ENCODE peak calls at places on chromosome 11, in four cellular contexts. One of them, this sample, is unnamed.

GRCh38 chr11:74948546-74948897 is 369 bp downstream of the XRRA1 start:
- DNase-seq in nephron progenitor cell: no peak
- DNase-seq in stimulated activated CD4-positive, alpha-beta T cell treated with anti-CD3 and anti-CD28 coated beads, Interleukin-2, amount 100 ng/mL, for 48 hours: no peak
- DNase-seq in choroid plexus epithelial cell: peak
- DNase-seq in this sample: peak

GRCh38 chr11:3102641-3102921 is 45.4 kb upstream of the CARS1 start:
- DNase-seq in nephron progenitor cell: no peak
- DNase-seq in stimulated activated CD4-positive, alpha-beta T cell treated with anti-CD3 and anti-CD28 coated beads, Interleukin-2, amount 100 ng/mL, for 48 hours: no peak
- DNase-seq in choroid plexus epithelial cell: no peak
- DNase-seq in this sample: no peak

GRCh38 chr11:121936375-121936774 is 179.6 kb downstream of the BLID start:
- DNase-seq in nephron progenitor cell: no peak
- DNase-seq in stimulated activated CD4-positive, alpha-beta T cell treated with anti-CD3 and anti-CD28 coated beads, Interleukin-2, amount 100 ng/mL, for 48 hours: no peak
- DNase-seq in choroid plexus epithelial cell: peak
- DNase-seq in this sample: no peak

GRCh38 chr11:19756675-19757475 is 44.2 kb downstream of the NAV2 start:
- DNase-seq in nephron progenitor cell: no peak
- DNase-seq in stimulated activated CD4-positive, alpha-beta T cell treated with anti-CD3 and anti-CD28 coated beads, Interleukin-2, amount 100 ng/mL, for 48 hours: no peak
- DNase-seq in choroid plexus epithelial cell: peak
- DNase-seq in this sample: no peak

GRCh38 chr11:78039391-78039918 is 16.4 kb upstream of the KCTD14 start:
- DNase-seq in nephron progenitor cell: no peak
- DNase-seq in stimulated activated CD4-positive, alpha-beta T cell treated with anti-CD3 and anti-CD28 coated beads, Interleukin-2, amount 100 ng/mL, for 48 hours: no peak
- DNase-seq in choroid plexus epithelial cell: no peak
- DNase-seq in this sample: no peak

GRCh38 chr11:69852051-69852450 is 32.8 kb upstream of the FGF3 start:
- DNase-seq in nephron progenitor cell: no peak
- DNase-seq in stimulated activated CD4-positive, alpha-beta T cell treated with anti-CD3 and anti-CD28 coated beads, Interleukin-2, amount 100 ng/mL, for 48 hours: no peak
- DNase-seq in choroid plexus epithelial cell: no peak
- DNase-seq in this sample: no peak

GRCh38 chr11:99911116-99911515 is 776.0 kb upstream of the ARHGAP42 start:
- DNase-seq in nephron progenitor cell: no peak
- DNase-seq in stimulated activated CD4-positive, alpha-beta T cell treated with anti-CD3 and anti-CD28 coated beads, Interleukin-2, amount 100 ng/mL, for 48 hours: no peak
- DNase-seq in choroid plexus epithelial cell: peak
- DNase-seq in this sample: no peak

GRCh38 chr11:15913261-15913660 is 443.1 kb downstream of the SOX6 start:
- DNase-seq in nephron progenitor cell: no peak
- DNase-seq in stimulated activated CD4-positive, alpha-beta T cell treated with anti-CD3 and anti-CD28 coated beads, Interleukin-2, amount 100 ng/mL, for 48 hours: no peak
- DNase-seq in choroid plexus epithelial cell: no peak
- DNase-seq in this sample: no peak

GRCh38 chr11:134275534-134276395 is at the start of gene GLB1L3:
- DNase-seq in nephron progenitor cell: peak
- DNase-seq in stimulated activated CD4-positive, alpha-beta T cell treated with anti-CD3 and anti-CD28 coated beads, Interleukin-2, amount 100 ng/mL, for 48 hours: peak
- DNase-seq in choroid plexus epithelial cell: peak
- DNase-seq in this sample: peak

GRCh38 chr11:128662960-128663359 is 30.9 kb upstream of the FLI1 start:
- DNase-seq in nephron progenitor cell: no peak
- DNase-seq in stimulated activated CD4-positive, alpha-beta T cell treated with anti-CD3 and anti-CD28 coated beads, Interleukin-2, amount 100 ng/mL, for 48 hours: no peak
- DNase-seq in choroid plexus epithelial cell: no peak
- DNase-seq in this sample: no peak

GRCh38 chr11:83764643-83765042 is 478.5 kb upstream of the CCDC90B start:
- DNase-seq in nephron progenitor cell: no peak
- DNase-seq in stimulated activated CD4-positive, alpha-beta T cell treated with anti-CD3 and anti-CD28 coated beads, Interleukin-2, amount 100 ng/mL, for 48 hours: no peak
- DNase-seq in choroid plexus epithelial cell: no peak
- DNase-seq in this sample: no peak

GRCh38 chr11:110251837-110252236 is 44.6 kb downstream of the RDX start:
- DNase-seq in nephron progenitor cell: no peak
- DNase-seq in stimulated activated CD4-positive, alpha-beta T cell treated with anti-CD3 and anti-CD28 coated beads, Interleukin-2, amount 100 ng/mL, for 48 hours: no peak
- DNase-seq in choroid plexus epithelial cell: peak
- DNase-seq in this sample: peak

GRCh38 chr11:107427569-107428180 is 29.9 kb downstream of the CWF19L2 start:
- DNase-seq in nephron progenitor cell: no peak
- DNase-seq in stimulated activated CD4-positive, alpha-beta T cell treated with anti-CD3 and anti-CD28 coated beads, Interleukin-2, amount 100 ng/mL, for 48 hours: no peak
- DNase-seq in choroid plexus epithelial cell: no peak
- DNase-seq in this sample: no peak

GRCh38 chr11:112321521-112322172 is 61.0 kb upstream of the PLET1 start:
- DNase-seq in nephron progenitor cell: no peak
- DNase-seq in stimulated activated CD4-positive, alpha-beta T cell treated with anti-CD3 and anti-CD28 coated beads, Interleukin-2, amount 100 ng/mL, for 48 hours: no peak
- DNase-seq in choroid plexus epithelial cell: peak
- DNase-seq in this sample: peak

GRCh38 chr11:120285256-120285655 is 39.8 kb upstream of the TLCD5 start:
- DNase-seq in nephron progenitor cell: no peak
- DNase-seq in stimulated activated CD4-positive, alpha-beta T cell treated with anti-CD3 and anti-CD28 coated beads, Interleukin-2, amount 100 ng/mL, for 48 hours: no peak
- DNase-seq in choroid plexus epithelial cell: no peak
- DNase-seq in this sample: peak

GRCh38 chr11:17703951-17704350 is 15.4 kb upstream of the MYOD1 start:
- DNase-seq in nephron progenitor cell: no peak
- DNase-seq in stimulated activated CD4-positive, alpha-beta T cell treated with anti-CD3 and anti-CD28 coated beads, Interleukin-2, amount 100 ng/mL, for 48 hours: no peak
- DNase-seq in choroid plexus epithelial cell: peak
- DNase-seq in this sample: no peak

GRCh38 chr11:111162306-111162705 is 83.2 kb upstream of the POU2AF2 start:
- DNase-seq in nephron progenitor cell: no peak
- DNase-seq in stimulated activated CD4-positive, alpha-beta T cell treated with anti-CD3 and anti-CD28 coated beads, Interleukin-2, amount 100 ng/mL, for 48 hours: no peak
- DNase-seq in choroid plexus epithelial cell: peak
- DNase-seq in this sample: peak

GRCh38 chr11:68321293-68322030 is 9.1 kb downstream of the LRP5 start:
- DNase-seq in nephron progenitor cell: no peak
- DNase-seq in stimulated activated CD4-positive, alpha-beta T cell treated with anti-CD3 and anti-CD28 coated beads, Interleukin-2, amount 100 ng/mL, for 48 hours: no peak
- DNase-seq in choroid plexus epithelial cell: no peak
- DNase-seq in this sample: no peak

GRCh38 chr11:118200497-118200896 is 24.1 kb upstream of the SCN2B start:
- DNase-seq in nephron progenitor cell: no peak
- DNase-seq in stimulated activated CD4-positive, alpha-beta T cell treated with anti-CD3 and anti-CD28 coated beads, Interleukin-2, amount 100 ng/mL, for 48 hours: no peak
- DNase-seq in choroid plexus epithelial cell: no peak
- DNase-seq in this sample: no peak

GRCh38 chr11:130451261-130452019 is 3.0 kb downstream of the ADAMTS15 start:
- DNase-seq in nephron progenitor cell: no peak
- DNase-seq in stimulated activated CD4-positive, alpha-beta T cell treated with anti-CD3 and anti-CD28 coated beads, Interleukin-2, amount 100 ng/mL, for 48 hours: no peak
- DNase-seq in choroid plexus epithelial cell: peak
- DNase-seq in this sample: peak

GRCh38 chr11:14248577-14248976 is 110.4 kb downstream of the RRAS2 start:
- DNase-seq in nephron progenitor cell: peak
- DNase-seq in stimulated activated CD4-positive, alpha-beta T cell treated with anti-CD3 and anti-CD28 coated beads, Interleukin-2, amount 100 ng/mL, for 48 hours: no peak
- DNase-seq in choroid plexus epithelial cell: no peak
- DNase-seq in this sample: no peak

GRCh38 chr11:113289341-113290187 is 24.8 kb upstream of the TTC12 start:
- DNase-seq in nephron progenitor cell: peak
- DNase-seq in stimulated activated CD4-positive, alpha-beta T cell treated with anti-CD3 and anti-CD28 coated beads, Interleukin-2, amount 100 ng/mL, for 48 hours: peak
- DNase-seq in choroid plexus epithelial cell: peak
- DNase-seq in this sample: peak

GRCh38 chr11:30244255-30244654 is 13.4 kb downstream of the FSHB start:
- DNase-seq in nephron progenitor cell: no peak
- DNase-seq in stimulated activated CD4-positive, alpha-beta T cell treated with anti-CD3 and anti-CD28 coated beads, Interleukin-2, amount 100 ng/mL, for 48 hours: no peak
- DNase-seq in choroid plexus epithelial cell: peak
- DNase-seq in this sample: peak

GRCh38 chr11:92332986-92333385 is 108.4 kb downstream of the FAT3 start:
- DNase-seq in nephron progenitor cell: no peak
- DNase-seq in stimulated activated CD4-positive, alpha-beta T cell treated with anti-CD3 and anti-CD28 coated beads, Interleukin-2, amount 100 ng/mL, for 48 hours: no peak
- DNase-seq in choroid plexus epithelial cell: peak
- DNase-seq in this sample: no peak

GRCh38 chr11:5620606-5621521 is 3.9 kb upstream of the TRIM34 start:
- DNase-seq in nephron progenitor cell: no peak
- DNase-seq in stimulated activated CD4-positive, alpha-beta T cell treated with anti-CD3 and anti-CD28 coated beads, Interleukin-2, amount 100 ng/mL, for 48 hours: no peak
- DNase-seq in choroid plexus epithelial cell: peak
- DNase-seq in this sample: peak

GRCh38 chr11:134857035-134857434 is 445.0 kb upstream of the B3GAT1 start:
- DNase-seq in nephron progenitor cell: no peak
- DNase-seq in stimulated activated CD4-positive, alpha-beta T cell treated with anti-CD3 and anti-CD28 coated beads, Interleukin-2, amount 100 ng/mL, for 48 hours: no peak
- DNase-seq in choroid plexus epithelial cell: no peak
- DNase-seq in this sample: no peak

GRCh38 chr11:119424276-119424675 is 1.3 kb upstream of the THY1 start:
- DNase-seq in nephron progenitor cell: no peak
- DNase-seq in stimulated activated CD4-positive, alpha-beta T cell treated with anti-CD3 and anti-CD28 coated beads, Interleukin-2, amount 100 ng/mL, for 48 hours: no peak
- DNase-seq in choroid plexus epithelial cell: no peak
- DNase-seq in this sample: no peak

GRCh38 chr11:10673476-10674062 is 20.0 kb downstream of the IRAG1 start:
- DNase-seq in nephron progenitor cell: no peak
- DNase-seq in stimulated activated CD4-positive, alpha-beta T cell treated with anti-CD3 and anti-CD28 coated beads, Interleukin-2, amount 100 ng/mL, for 48 hours: no peak
- DNase-seq in choroid plexus epithelial cell: no peak
- DNase-seq in this sample: no peak

GRCh38 chr11:74418509-74418895 is 20.3 kb upstream of the PGM2L1 start:
- DNase-seq in nephron progenitor cell: no peak
- DNase-seq in stimulated activated CD4-positive, alpha-beta T cell treated with anti-CD3 and anti-CD28 coated beads, Interleukin-2, amount 100 ng/mL, for 48 hours: no peak
- DNase-seq in choroid plexus epithelial cell: peak
- DNase-seq in this sample: peak

GRCh38 chr11:94706211-94706610 is 61.9 kb upstream of the AMOTL1 start:
- DNase-seq in nephron progenitor cell: no peak
- DNase-seq in stimulated activated CD4-positive, alpha-beta T cell treated with anti-CD3 and anti-CD28 coated beads, Interleukin-2, amount 100 ng/mL, for 48 hours: no peak
- DNase-seq in choroid plexus epithelial cell: no peak
- DNase-seq in this sample: peak

GRCh38 chr11:92828576-92828975 is 140.9 kb upstream of the MTNR1B start:
- DNase-seq in nephron progenitor cell: peak
- DNase-seq in stimulated activated CD4-positive, alpha-beta T cell treated with anti-CD3 and anti-CD28 coated beads, Interleukin-2, amount 100 ng/mL, for 48 hours: no peak
- DNase-seq in choroid plexus epithelial cell: no peak
- DNase-seq in this sample: no peak

GRCh38 chr11:58829736-58830135 is 14.8 kb downstream of the GLYATL2 start:
- DNase-seq in nephron progenitor cell: no peak
- DNase-seq in stimulated activated CD4-positive, alpha-beta T cell treated with anti-CD3 and anti-CD28 coated beads, Interleukin-2, amount 100 ng/mL, for 48 hours: no peak
- DNase-seq in choroid plexus epithelial cell: peak
- DNase-seq in this sample: peak